ENCODE peak calls at places on chromosomes 1 and 21, in seven cellular contexts. E is MCF 10A, I is Peyer's patch, U is glutamatergic neuron, D is IMR-90, J is BJ, R is stomach. Y is an unnamed sample.

GRCh38 chr1:145908653-145909052 is 1.2 kb downstream of the ITGA10 start:
- DNase-seq in E (no peak), I (no peak), U (no peak), D (peak), J (no peak), R (no peak), Y (no peak)

GRCh38 chr1:239243003-239243402 is 143.4 kb upstream of the CHRM3 start:
- DNase-seq in E (no peak), I (no peak), U (no peak), D (no peak), J (no peak), R (no peak), Y (no peak)

GRCh38 chr1:28418278-28418637 is 48.7 kb downstream of the PHACTR4 start:
- DNase-seq in E (no peak), I (no peak), U (no peak), D (no peak), J (no peak), R (no peak), Y (no peak)

GRCh38 chr1:54894271-54894670 is 7.3 kb upstream of the DHCR24 start:
- DNase-seq in E (no peak), I (no peak), U (no peak), D (no peak), J (no peak), R (no peak), Y (no peak)

GRCh38 chr1:162234571-162234970 is 142.1 kb downstream of the SPATA46 start:
- DNase-seq in E (no peak), I (no peak), U (no peak), D (no peak), J (no peak), R (no peak), Y (no peak)

GRCh38 chr1:94019327-94019726 is 101.6 kb downstream of the ABCA4 start:
- DNase-seq in E (no peak), I (no peak), U (no peak), D (no peak), J (no peak), R (no peak), Y (no peak)

GRCh38 chr1:188365874-188366273 is 1537.1 kb downstream of the PLA2G4A start:
- DNase-seq in E (no peak), I (no peak), U (no peak), D (peak), J (no peak), R (no peak), Y (no peak)

GRCh38 chr21:34227386-34227852 is 136.4 kb upstream of the KCNE2 start:
- DNase-seq in E (peak), I (no peak), U (no peak), D (peak), J (no peak), R (no peak), Y (no peak)

GRCh38 chr1:204760350-204761134 is 75.0 kb upstream of the LRRN2 start:
- DNase-seq in E (peak), I (no peak), U (no peak), D (peak), J (no peak), R (no peak), Y (no peak)

GRCh38 chr1:170145691-170146676 is at the start of gene NTMT2:
- DNase-seq in E (no peak), I (no peak), U (no peak), D (peak), J (no peak), R (no peak), Y (no peak)

GRCh38 chr1:109979489-109980091 is 5.0 kb upstream of the AHCYL1 start:
- DNase-seq in E (peak), I (no peak), U (no peak), D (peak), J (no peak), R (peak), Y (no peak)

GRCh38 chr21:42061195-42061865 is 9.8 kb upstream of the UMODL1 start:
- DNase-seq in E (no peak), I (peak), U (no peak), D (no peak), J (no peak), R (no peak), Y (peak)

GRCh38 chr1:3903141-3904005 is 3.3 kb upstream of the C1orf174 start:
- DNase-seq in E (no peak), I (peak), U (no peak), D (no peak), J (no peak), R (peak), Y (no peak)

GRCh38 chr1:245802941-245803665 is 648.3 kb downstream of the KIF26B start:
- DNase-seq in E (no peak), I (no peak), U (no peak), D (no peak), J (no peak), R (no peak), Y (no peak)

GRCh38 chr1:154990276-154990675 is 3.1 kb upstream of the LENEP start:
- DNase-seq in E (no peak), I (no peak), U (no peak), D (no peak), J (no peak), R (no peak), Y (no peak)

GRCh38 chr1:154983776-154984466 is 777 bp downstream of the FLAD1 start:
- DNase-seq in E (peak), I (no peak), U (no peak), D (no peak), J (no peak), R (no peak), Y (no peak)

GRCh38 chr1:154989195-154989860 is 4.1 kb upstream of the LENEP start:
- DNase-seq in E (no peak), I (peak), U (no peak), D (no peak), J (no peak), R (no peak), Y (no peak)

GRCh38 chr1:154987326-154987725 is 4.2 kb downstream of the FLAD1 start:
- DNase-seq in E (peak), I (no peak), U (no peak), D (no peak), J (no peak), R (no peak), Y (no peak)

GRCh38 chr1:154988053-154988954 is 5.1 kb upstream of the LENEP start:
- DNase-seq in E (no peak), I (no peak), U (no peak), D (no peak), J (no peak), R (no peak), Y (no peak)
- TF ChIP-seq CTCF in E (no peak), I (no peak), U (no peak), D (no peak), J (no peak), R (no peak), Y (peak)

GRCh38 chr1:42816600-42817439 is at the start of the genes ERMAP and SVBP:
- DNase-seq in E (peak), I (peak), U (peak), D (peak), J (no peak), R (peak), Y (peak)
- TF ChIP-seq CTCF in E (no peak), I (no peak), U (no peak), D (no peak), J (no peak), R (no peak), Y (no peak)

GRCh38 chr1:59045636-59046035 is 251.3 kb upstream of the FGGY start:
- DNase-seq in E (no peak), I (no peak), U (no peak), D (no peak), J (no peak), R (no peak), Y (no peak)

GRCh38 chr1:59045137-59045536 is 251.8 kb upstream of the FGGY start:
- DNase-seq in E (no peak), I (no peak), U (no peak), D (no peak), J (no peak), R (no peak), Y (no peak)

GRCh38 chr1:59046134-59046533 is 250.8 kb upstream of the FGGY start:
- DNase-seq in E (peak), I (no peak), U (no peak), D (peak), J (no peak), R (no peak), Y (no peak)

GRCh38 chr1:59044535-59045121 is 252.3 kb upstream of the FGGY start:
- DNase-seq in E (no peak), I (no peak), U (no peak), D (peak), J (no peak), R (no peak), Y (no peak)

DNA sequence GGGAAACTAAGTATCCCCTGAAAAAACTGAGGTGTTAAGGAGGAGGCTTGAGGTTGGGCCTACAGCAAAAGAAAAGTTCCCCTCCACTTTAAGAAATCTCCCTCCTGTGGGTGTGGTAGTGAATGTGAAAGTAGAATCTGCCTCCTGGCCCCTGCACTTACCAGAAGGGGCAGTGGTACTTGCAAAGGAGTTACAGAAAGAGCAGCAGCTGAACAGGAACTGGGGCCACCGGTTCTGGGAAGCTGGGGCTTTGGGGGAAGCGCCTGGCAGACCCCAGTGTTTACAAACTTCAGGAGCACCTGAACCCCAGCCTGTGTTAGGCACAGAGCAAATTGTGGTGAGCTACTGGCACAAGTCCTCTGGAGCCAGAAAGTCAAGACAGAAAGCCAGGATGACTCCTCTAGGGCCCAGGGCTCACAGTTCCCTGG is 250.2 kb upstream of the FGGY start:
- DNase-seq in E (no peak), I (peak), U (no peak), D (peak), J (no peak), R (peak), Y (peak)
- TF ChIP-seq CTCF in E (no peak), I (peak), U (no peak), D (no peak), J (peak), R (no peak), Y (peak)

DNA sequence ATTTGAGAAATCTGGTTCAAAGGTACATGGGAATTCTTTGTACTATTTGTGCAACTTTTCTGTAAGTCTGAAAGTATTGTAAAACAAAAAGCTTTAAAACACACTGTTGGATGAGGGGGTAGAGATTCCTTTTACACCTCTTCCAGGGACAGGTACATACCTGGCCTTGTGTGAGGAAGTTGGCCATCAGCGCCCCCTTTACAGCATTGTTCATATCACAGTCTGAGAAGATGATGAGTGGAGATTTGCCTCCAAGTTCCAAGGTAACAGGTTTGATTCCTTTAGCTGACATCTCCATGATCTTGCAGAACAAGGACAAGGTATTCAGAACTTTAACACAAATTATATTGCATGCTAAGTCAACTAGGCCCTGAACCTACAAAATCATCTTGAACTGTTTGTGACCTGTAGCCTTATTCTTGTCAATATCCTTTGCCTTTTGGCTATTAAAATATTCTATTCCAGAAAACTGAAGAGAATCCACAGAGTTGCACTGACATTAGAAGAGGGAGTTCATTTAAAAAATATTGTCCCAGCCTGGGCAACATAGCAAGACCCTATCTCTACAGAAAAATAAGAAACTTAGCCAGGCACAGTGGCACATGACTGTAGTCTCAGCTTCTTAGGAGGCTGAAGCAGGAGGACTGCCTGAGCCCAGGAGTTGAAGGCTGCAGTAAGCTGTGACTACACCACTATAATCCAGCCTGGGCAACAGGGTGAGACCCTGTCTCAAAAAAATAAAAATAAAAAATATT is 18.9 kb downstream of the ALDH9A1 start:
- DNase-seq in E (peak), I (no peak), U (no peak), D (no peak), J (no peak), R (no peak), Y (no peak)
- TF ChIP-seq CTCF in E (no peak), I (no peak), U (no peak), D (no peak), J (no peak), R (no peak), Y (no peak)

DNA sequence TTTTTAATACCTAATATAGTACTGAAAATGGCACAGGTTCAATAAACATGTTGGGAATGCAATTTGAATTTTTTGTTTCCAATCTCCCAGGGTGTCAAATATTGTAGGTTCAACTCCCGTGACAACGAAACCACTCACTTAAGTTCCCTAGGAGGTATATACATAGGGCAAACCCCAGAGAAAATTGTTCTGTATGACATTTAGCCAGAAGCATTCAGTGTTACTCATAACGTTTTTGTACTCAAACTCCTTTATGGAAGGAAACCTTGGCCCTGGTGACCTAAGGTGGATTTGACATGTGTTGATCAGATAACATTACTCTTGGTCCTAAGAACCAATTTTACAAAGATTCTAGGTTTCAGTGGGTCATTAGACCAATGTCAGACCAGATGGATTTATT is 110.6 kb downstream of the USP25 start:
- DNase-seq in E (no peak), I (no peak), U (no peak), D (no peak), J (no peak), R (no peak), Y (no peak)
- TF ChIP-seq CTCF in E (no peak), I (no peak), U (no peak), D (no peak), J (no peak), R (no peak), Y (no peak)

DNA sequence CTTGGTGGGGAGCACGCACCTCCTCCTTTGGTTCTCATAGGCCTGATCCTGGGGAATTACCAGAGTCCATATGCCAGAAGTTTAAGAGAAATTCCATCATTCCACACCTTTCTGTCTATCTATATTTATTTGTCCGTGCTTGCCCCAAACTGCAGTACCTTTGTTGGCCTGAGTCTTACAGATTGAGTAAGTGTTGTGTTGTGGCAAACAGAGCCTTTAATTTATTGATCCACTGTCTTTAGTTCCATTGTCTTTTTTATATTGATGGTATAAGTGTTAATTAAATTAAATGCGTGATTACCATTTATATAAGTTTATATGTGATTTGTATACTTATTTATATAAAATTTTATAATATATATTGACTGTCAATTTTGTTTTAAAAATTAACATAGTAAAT is 4.9 kb downstream of the SH3BGR start:
- DNase-seq in E (no peak), I (no peak), U (no peak), D (no peak), J (no peak), R (no peak), Y (no peak)
- TF ChIP-seq CTCF in E (peak), I (peak), U (peak), D (no peak), J (peak), R (no peak), Y (no peak)

GRCh38 chr1:206855863-206856262 is 9.6 kb upstream of the IL20 start:
- DNase-seq in E (no peak), I (no peak), U (no peak), D (no peak), J (no peak), R (no peak), Y (no peak)

GRCh38 chr1:206854401-206855129 is 10.9 kb upstream of the IL20 start:
- DNase-seq in E (no peak), I (no peak), U (no peak), D (peak), J (no peak), R (peak), Y (no peak)

GRCh38 chr1:206859082-206859491 is 6.3 kb upstream of the IL20 start:
- DNase-seq in E (no peak), I (no peak), U (no peak), D (no peak), J (no peak), R (no peak), Y (no peak)

GRCh38 chr1:206860165-206860564 is 5.3 kb upstream of the IL20 start:
- DNase-seq in E (no peak), I (no peak), U (no peak), D (no peak), J (no peak), R (no peak), Y (no peak)

GRCh38 chr1:206856674-206857464 is 8.6 kb upstream of the IL20 start:
- DNase-seq in E (peak), I (no peak), U (no peak), D (no peak), J (no peak), R (no peak), Y (no peak)
- TF ChIP-seq CTCF in E (peak), I (no peak), U (no peak), D (no peak), J (peak), R (no peak), Y (peak)